ENCODE peak calls at places on chromosome 16, in five cellular contexts. X is posterior cingulate gyrus; C is stimulated activated CD8-positive, alpha-beta memory T cell treated with anti-CD3 and anti-CD28 coated beads, Interleukin-4, amount 100 ng/mL, for 24 hours; A is nucleus accumbens; H is Calu3. M is an unnamed sample.

GRCh38 chr16:75043175-75043937 is 44.5 kb downstream of the ZNRF1 start:
- DNase-seq in X (no peak), C (no peak), A (no peak), H (no peak), M (no peak)

GRCh38 chr16:19771796-19772195 is 53.7 kb downstream of the IQCK start:
- DNase-seq in X (no peak), C (no peak), A (no peak), H (no peak), M (no peak)

GRCh38 chr16:1941924-1942809 is 832 bp downstream of the MSRB1 start:
- DNase-seq in X (no peak), C (no peak), A (no peak), H (peak), M (peak)

GRCh38 chr16:10355589-10355988 is 30.3 kb upstream of the ATF7IP2 start:
- DNase-seq in X (no peak), C (no peak), A (no peak), H (no peak), M (no peak)

GRCh38 chr16:29029168-29029994 is 44.5 kb downstream of the LAT start:
- DNase-seq in X (no peak), C (peak), A (peak), H (peak), M (peak)

GRCh38 chr16:9077001-9077809 is 14.2 kb upstream of the HAPSTR1 start:
- DNase-seq in X (no peak), C (no peak), A (no peak), H (no peak), M (no peak)

GRCh38 chr16:85316321-85316919 is 204.1 kb upstream of the CIBAR2 start:
- DNase-seq in X (peak), C (no peak), A (peak), H (peak), M (peak)

GRCh38 chr16:31700530-31701388 is 172.8 kb upstream of the ZNF267 start:
- DNase-seq in X (peak), C (peak), A (peak), H (peak), M (peak)

GRCh38 chr16:54176376-54176901 is 110.1 kb downstream of the IRX3 start:
- DNase-seq in X (no peak), C (no peak), A (no peak), H (no peak), M (no peak)

GRCh38 chr16:1610841-1611653 is 825 bp downstream of the IFT140 start:
- DNase-seq in X (no peak), C (peak), A (no peak), H (peak), M (no peak)